ENCODE peak calls at places on chromosomes 12 and 14, in seven cellular contexts. T, Z, G, A, L, C and P are unnamed samples.

GRCh38 chr12:64278421-64278820 is 56.3 kb upstream of the KICS2 start:
- DNase-seq in T (no peak), Z (no peak), G (no peak), A (no peak), L (no peak), C (no peak), P (no peak)

GRCh38 chr12:79934309-79935020 is 432 bp downstream of the PPP1R12A start:
- DNase-seq in T (no peak), Z (peak), G (peak), A (no peak), L (peak), C (peak), P (no peak)

GRCh38 chr12:51269174-51270066 is 795 bp downstream of the SMAGP start:
- DNase-seq in T (no peak), Z (peak), G (peak), A (no peak), L (peak), C (peak), P (peak)

GRCh38 chr14:21796912-21797311 is 123.3 kb upstream of the OR4E1 start:
- DNase-seq in T (no peak), Z (no peak), G (no peak), A (no peak), L (no peak), C (no peak), P (no peak)

GRCh38 chr14:30214456-30215090 is 286.9 kb upstream of the PRKD1 start:
- DNase-seq in T (peak), Z (peak), G (peak), A (peak), L (no peak), C (peak), P (peak)

GRCh38 chr14:52131640-52132320 is 62.9 kb upstream of the NID2 start:
- DNase-seq in T (peak), Z (peak), G (peak), A (peak), L (peak), C (peak), P (no peak)

GRCh38 chr12:127334924-127335644 is 931.9 kb upstream of the TMEM132C start:
- DNase-seq in T (no peak), Z (no peak), G (no peak), A (no peak), L (no peak), C (no peak), P (no peak)

GRCh38 chr12:92543872-92544271 is 158.9 kb upstream of the PLEKHG7 start:
- DNase-seq in T (no peak), Z (no peak), G (no peak), A (no peak), L (no peak), C (no peak), P (no peak)

GRCh38 chr12:76942276-76942675 is 63.5 kb upstream of the CSRP2 start:
- DNase-seq in T (no peak), Z (no peak), G (no peak), A (no peak), L (no peak), C (no peak), P (no peak)

GRCh38 chr14:98368916-98369315 is 903.1 kb downstream of the BCL11B start:
- DNase-seq in T (no peak), Z (no peak), G (no peak), A (no peak), L (no peak), C (no peak), P (no peak)

GRCh38 chr14:69924181-69924580 is 45.0 kb downstream of the SMOC1 start:
- DNase-seq in T (no peak), Z (no peak), G (no peak), A (no peak), L (no peak), C (no peak), P (no peak)

GRCh38 chr12:93230311-93230689 is 147.4 kb upstream of the NUDT4 start:
- DNase-seq in T (no peak), Z (no peak), G (no peak), A (no peak), L (no peak), C (no peak), P (no peak)

GRCh38 chr14:70782361-70782760 is 27.0 kb downstream of the MAP3K9 start:
- DNase-seq in T (no peak), Z (no peak), G (no peak), A (no peak), L (no peak), C (no peak), P (no peak)

GRCh38 chr14:86035882-86036281 is 505.9 kb downstream of the FLRT2 start:
- DNase-seq in T (no peak), Z (no peak), G (peak), A (no peak), L (peak), C (peak), P (peak)

GRCh38 chr12:77213316-77213715 is 147.9 kb upstream of the E2F7 start:
- DNase-seq in T (no peak), Z (no peak), G (no peak), A (no peak), L (no peak), C (no peak), P (no peak)

GRCh38 chr12:41510470-41510869 is 322.4 kb downstream of the PDZRN4 start:
- DNase-seq in T (no peak), Z (no peak), G (no peak), A (no peak), L (no peak), C (no peak), P (no peak)

GRCh38 chr14:104888489-104889373 is 23.7 kb downstream of the CEP170B start:
- DNase-seq in T (no peak), Z (no peak), G (no peak), A (no peak), L (peak), C (no peak), P (no peak)

GRCh38 chr14:103052407-103052806 is 4.9 kb downstream of the CDC42BPB start:
- DNase-seq in T (no peak), Z (no peak), G (no peak), A (peak), L (no peak), C (no peak), P (no peak)

GRCh38 chr14:54805521-54806322 is 96.9 kb downstream of the GCH1 start:
- DNase-seq in T (peak), Z (peak), G (peak), A (peak), L (peak), C (peak), P (peak)

GRCh38 chr14:59303216-59303615 is 114.7 kb downstream of the DAAM1 start:
- DNase-seq in T (no peak), Z (no peak), G (no peak), A (no peak), L (no peak), C (no peak), P (no peak)

GRCh38 chr12:109759595-109759994 is 46.0 kb downstream of the FAM222A start:
- DNase-seq in T (no peak), Z (no peak), G (peak), A (no peak), L (peak), C (no peak), P (no peak)

GRCh38 chr14:35855886-35856481 is 29.8 kb downstream of the BRMS1L start:
- DNase-seq in T (no peak), Z (no peak), G (peak), A (peak), L (no peak), C (no peak), P (no peak)

GRCh38 chr14:75454963-75455546 is 27.2 kb downstream of the JDP2 start:
- DNase-seq in T (no peak), Z (no peak), G (peak), A (no peak), L (no peak), C (peak), P (no peak)

GRCh38 chr14:92948647-92949046 is 25.7 kb downstream of the CHGA start:
- DNase-seq in T (no peak), Z (no peak), G (no peak), A (no peak), L (no peak), C (no peak), P (no peak)

GRCh38 chr12:50517456-50518048 is 12.8 kb downstream of the DIP2B start:
- DNase-seq in T (no peak), Z (no peak), G (no peak), A (peak), L (no peak), C (peak), P (no peak)

GRCh38 chr12:59372971-59373370 is 222.9 kb upstream of the SLC16A7 start:
- DNase-seq in T (peak), Z (no peak), G (no peak), A (no peak), L (no peak), C (no peak), P (peak)

GRCh38 chr12:57781241-57781640 is 1.3 kb upstream of the TSFM start:
- DNase-seq in T (no peak), Z (no peak), G (no peak), A (no peak), L (no peak), C (no peak), P (no peak)

GRCh38 chr12:57780284-57780897 is 2.2 kb upstream of the TSFM start:
- DNase-seq in T (no peak), Z (no peak), G (no peak), A (no peak), L (no peak), C (no peak), P (no peak)

GRCh38 chr12:57777367-57777766 is 5.0 kb downstream of the EEF1AKMT3 start:
- DNase-seq in T (no peak), Z (no peak), G (no peak), A (no peak), L (no peak), C (no peak), P (no peak)

GRCh38 chr12:57781801-57782200 is 786 bp upstream of the TSFM start:
- DNase-seq in T (no peak), Z (no peak), G (no peak), A (no peak), L (no peak), C (no peak), P (no peak)

DNA sequence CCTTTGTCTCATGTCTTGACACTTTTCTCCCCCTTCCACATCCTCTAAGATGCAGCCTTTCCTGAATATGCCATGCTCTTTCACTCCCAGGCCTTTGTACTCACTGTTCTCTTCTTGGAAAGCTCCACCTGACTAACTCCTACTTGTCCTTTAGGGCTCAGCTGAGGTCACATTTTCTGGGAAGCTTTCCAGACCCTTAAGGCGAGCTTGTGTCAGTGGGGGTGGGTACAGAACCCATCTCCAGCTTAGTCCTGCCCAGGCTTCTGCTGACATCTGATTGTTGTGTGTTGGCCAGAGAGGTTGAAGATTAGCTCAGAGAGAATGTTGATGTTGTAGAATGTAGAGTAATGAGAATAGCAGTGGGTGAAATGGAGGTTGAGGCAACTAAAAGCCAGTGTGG is 2.9 kb upstream of the TSFM start:
- DNase-seq in T (no peak), Z (no peak), G (no peak), A (no peak), L (no peak), C (no peak), P (no peak)
- TF ChIP-seq JUND in T (no peak), Z (no peak), G (no peak), A (no peak), L (no peak), C (no peak), P (no peak)

GRCh38 chr14:76918176-76918750 is 92.1 kb downstream of the LRRC74A start:
- DNase-seq in T (no peak), Z (no peak), G (peak), A (no peak), L (no peak), C (no peak), P (peak)
- TF ChIP-seq JUND in T (no peak), Z (no peak), G (peak), A (no peak), L (no peak), C (no peak), P (no peak)

DNA sequence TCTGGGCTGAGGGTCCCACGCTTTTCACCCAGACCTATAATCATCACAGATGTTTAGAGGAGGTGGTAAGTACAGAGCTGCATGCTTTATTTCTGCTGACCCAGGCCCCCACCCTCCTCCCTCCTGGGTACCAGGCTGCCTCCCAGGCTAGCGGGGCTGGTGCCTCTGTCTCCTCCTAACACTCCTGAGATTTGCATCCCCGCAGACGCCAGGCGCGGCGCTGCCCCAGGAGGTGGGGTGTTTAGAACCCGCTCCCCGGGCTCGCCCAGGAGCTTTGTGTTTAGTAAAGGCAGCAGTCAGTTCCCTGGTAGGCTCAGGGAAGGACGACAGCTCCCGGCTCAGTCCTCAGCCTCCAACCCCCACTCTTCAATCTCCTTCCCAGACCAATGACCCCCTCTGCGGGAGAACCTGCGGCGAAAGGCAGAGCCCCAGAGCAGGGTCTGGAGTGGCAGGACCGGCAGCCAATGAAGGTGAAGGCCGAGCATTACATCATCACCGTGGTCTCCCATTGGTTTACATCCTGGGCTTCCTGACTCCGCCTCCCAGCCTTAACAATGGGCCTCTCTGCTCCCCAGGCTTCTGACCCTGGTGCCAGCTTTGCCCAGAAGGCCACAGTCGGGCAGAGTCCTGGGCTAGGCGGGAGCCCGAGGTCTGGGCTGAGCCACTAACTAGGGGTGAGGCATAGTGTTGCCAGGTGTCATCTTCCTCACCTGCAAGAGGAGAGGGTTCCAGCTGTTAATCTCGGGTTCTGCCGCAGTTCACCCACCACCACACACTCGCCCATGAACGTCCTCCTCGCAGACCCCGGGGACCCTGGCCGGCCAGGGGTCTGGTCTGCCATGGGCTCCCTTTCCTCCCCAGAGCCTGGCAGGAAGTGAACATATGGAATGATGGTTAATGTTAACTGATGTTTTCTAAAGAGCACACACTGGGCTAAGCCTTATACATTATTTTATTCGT is 57.5 kb downstream of the CALM1 start:
- DNase-seq in T (peak), Z (peak), G (peak), A (no peak), L (peak), C (peak), P (peak)
- TF ChIP-seq JUND in T (no peak), Z (peak), G (no peak), A (no peak), L (peak), C (no peak), P (no peak)

GRCh38 chr12:100403446-100403845 is 46.6 kb downstream of the SLC17A8 start:
- DNase-seq in T (no peak), Z (no peak), G (no peak), A (no peak), L (peak), C (no peak), P (no peak)
- TF ChIP-seq JUND in T (no peak), Z (no peak), G (no peak), A (no peak), L (no peak), C (no peak), P (no peak)